ENCODE peak calls at places on chromosomes 4 and X, in five cellular contexts. K, O, P, V and M are unnamed samples.

GRCh38 chr4:8468746-8469535 is 28.4 kb downstream of the TRMT44 start:
- DNase-seq in K (peak), O (peak), P (no peak), V (peak), M (peak)

GRCh38 chr4:2079006-2079405 is 19.9 kb downstream of the NAT8L start:
- DNase-seq in K (no peak), O (no peak), P (no peak), V (no peak), M (no peak)

GRCh38 chr4:139764686-139765085 is 99.1 kb downstream of the MGST2 start:
- DNase-seq in K (no peak), O (no peak), P (no peak), V (no peak), M (no peak)

GRCh38 chr4:4564522-4564921 is 22.7 kb upstream of the STX18 start:
- DNase-seq in K (no peak), O (no peak), P (no peak), V (no peak), M (no peak)

GRCh38 chr4:108365551-108365950 is 196.8 kb upstream of the LEF1 start:
- DNase-seq in K (no peak), O (no peak), P (no peak), V (no peak), M (no peak)

GRCh38 chr4:87011340-87012034 is 76.7 kb downstream of the AFF1 start:
- DNase-seq in K (no peak), O (no peak), P (no peak), V (no peak), M (no peak)

GRCh38 chr4:38867478-38868054 is at the start of gene FAM114A1:
- DNase-seq in K (peak), O (peak), P (no peak), V (peak), M (no peak)

GRCh38 chrX:123185714-123186113 is 1.6 kb downstream of the GRIA3 start:
- DNase-seq in K (no peak), O (no peak), P (no peak), V (no peak), M (no peak)

GRCh38 chrX:134847133-134847532 is 143.7 kb upstream of the SMIM10 start:
- DNase-seq in K (no peak), O (no peak), P (no peak), V (no peak), M (no peak)

GRCh38 chr4:55393461-55394320 is 2.1 kb upstream of the TMEM165 start:
- DNase-seq in K (no peak), O (peak), P (no peak), V (no peak), M (no peak)

GRCh38 chrX:39725928-39726619 is 371.7 kb downstream of the BCOR start:
- DNase-seq in K (peak), O (no peak), P (no peak), V (no peak), M (no peak)

GRCh38 chr4:8123865-8124264 is 34.7 kb downstream of the ABLIM2 start:
- DNase-seq in K (no peak), O (no peak), P (no peak), V (no peak), M (no peak)

GRCh38 chrX:71366674-71367256 is 608 bp downstream of the TAF1 start:
- DNase-seq in K (peak), O (peak), P (no peak), V (peak), M (peak)

GRCh38 chrX:87098477-87098876 is 419.1 kb upstream of the KLHL4 start:
- DNase-seq in K (no peak), O (no peak), P (no peak), V (no peak), M (no peak)

GRCh38 chr4:52640808-52641595 is 18.1 kb downstream of the USP46 start:
- DNase-seq in K (no peak), O (no peak), P (no peak), V (no peak), M (no peak)